ENCODE peak calls at places on chromosomes 2 and 18, in eight cellular contexts. One of them, this sample, is unnamed.
A peak's percentile ranks its signal among the peaks of the same experiment; 100 is the strongest.

GRCh38 chr18:53799134-53799533 is 425.3 kb downstream of the MBD2 start:
- DNase-seq in GM13977: no peak
- DNase-seq in HFF-Myc: peak; percentile 30
- DNase-seq in Calu3: no peak
- DNase-seq in lower leg skin: no peak
- DNase-seq in GM23338: no peak
- DNase-seq in mammary epithelial cell: peak; percentile 67
- DNase-seq in neural progenitor cell: no peak
- DNase-seq in this sample: no peak

GRCh38 chr2:182962641-182963040 is 75.6 kb downstream of the NCKAP1 start:
- DNase-seq in GM13977: no peak
- DNase-seq in HFF-Myc: no peak
- DNase-seq in Calu3: no peak
- DNase-seq in lower leg skin: no peak
- DNase-seq in GM23338: no peak
- DNase-seq in mammary epithelial cell: no peak
- DNase-seq in neural progenitor cell: no peak
- DNase-seq in this sample: no peak

GRCh38 chr2:47274054-47274779 is 119.1 kb upstream of the STPG4 start:
- DNase-seq in GM13977: no peak
- DNase-seq in HFF-Myc: no peak
- DNase-seq in Calu3: no peak
- DNase-seq in lower leg skin: peak; percentile 76
- DNase-seq in GM23338: no peak
- DNase-seq in mammary epithelial cell: no peak
- DNase-seq in neural progenitor cell: no peak
- DNase-seq in this sample: no peak

GRCh38 chr18:61554117-61554776 is 221.0 kb downstream of the CDH20 start:
- DNase-seq in GM13977: no peak
- DNase-seq in HFF-Myc: no peak
- DNase-seq in Calu3: no peak
- DNase-seq in lower leg skin: no peak
- DNase-seq in GM23338: peak; percentile 22
- DNase-seq in mammary epithelial cell: no peak
- DNase-seq in neural progenitor cell: no peak
- DNase-seq in this sample: no peak

GRCh38 chr2:64675860-64676259 is 22.1 kb upstream of the SERTAD2 start:
- DNase-seq in GM13977: no peak
- DNase-seq in HFF-Myc: no peak
- DNase-seq in Calu3: no peak
- DNase-seq in lower leg skin: no peak
- DNase-seq in GM23338: no peak
- DNase-seq in mammary epithelial cell: peak; percentile 80
- DNase-seq in neural progenitor cell: no peak
- DNase-seq in this sample: no peak

GRCh38 chr2:60885683-60886082 is 4.3 kb downstream of the REL start:
- DNase-seq in GM13977: no peak
- DNase-seq in HFF-Myc: no peak
- DNase-seq in Calu3: no peak
- DNase-seq in lower leg skin: no peak
- DNase-seq in GM23338: no peak
- DNase-seq in mammary epithelial cell: no peak
- DNase-seq in neural progenitor cell: no peak
- DNase-seq in this sample: no peak

GRCh38 chr2:195151711-195152110 is 505.3 kb upstream of the SLC39A10 start:
- DNase-seq in GM13977: no peak
- DNase-seq in HFF-Myc: no peak
- DNase-seq in Calu3: no peak
- DNase-seq in lower leg skin: no peak
- DNase-seq in GM23338: no peak
- DNase-seq in mammary epithelial cell: no peak
- DNase-seq in neural progenitor cell: no peak
- DNase-seq in this sample: no peak

GRCh38 chr2:101520246-101520645 is 45.3 kb upstream of the RFX8 start:
- DNase-seq in GM13977: no peak
- DNase-seq in HFF-Myc: no peak
- DNase-seq in Calu3: no peak
- DNase-seq in lower leg skin: no peak
- DNase-seq in GM23338: no peak
- DNase-seq in mammary epithelial cell: peak; percentile 86
- DNase-seq in neural progenitor cell: no peak
- DNase-seq in this sample: no peak

GRCh38 chr2:119438128-119438656 is 6.5 kb downstream of the TMEM37 start:
- DNase-seq in GM13977: no peak
- DNase-seq in HFF-Myc: no peak
- DNase-seq in Calu3: no peak
- DNase-seq in lower leg skin: peak; percentile 59
- DNase-seq in GM23338: no peak
- DNase-seq in mammary epithelial cell: no peak
- DNase-seq in neural progenitor cell: no peak
- DNase-seq in this sample: no peak

GRCh38 chr2:9665903-9666302 is 35.1 kb upstream of the YWHAQ start:
- DNase-seq in GM13977: no peak
- DNase-seq in HFF-Myc: no peak
- DNase-seq in Calu3: no peak
- DNase-seq in lower leg skin: no peak
- DNase-seq in GM23338: no peak
- DNase-seq in mammary epithelial cell: no peak
- DNase-seq in neural progenitor cell: no peak
- DNase-seq in this sample: no peak

GRCh38 chr2:233929352-233929843 is 12.2 kb downstream of the TRPM8 start:
- DNase-seq in GM13977: no peak
- DNase-seq in HFF-Myc: no peak
- DNase-seq in Calu3: peak; percentile 37
- DNase-seq in lower leg skin: no peak
- DNase-seq in GM23338: peak; percentile 57
- DNase-seq in mammary epithelial cell: no peak
- DNase-seq in neural progenitor cell: no peak
- DNase-seq in this sample: no peak

GRCh38 chr18:36503477-36503876 is 206.0 kb downstream of the FHOD3 start:
- DNase-seq in GM13977: no peak
- DNase-seq in HFF-Myc: no peak
- DNase-seq in Calu3: no peak
- DNase-seq in lower leg skin: no peak
- DNase-seq in GM23338: no peak
- DNase-seq in mammary epithelial cell: no peak
- DNase-seq in neural progenitor cell: no peak
- DNase-seq in this sample: no peak

GRCh38 chr18:36499938-36500337 is 202.4 kb downstream of the FHOD3 start:
- DNase-seq in GM13977: peak; percentile 57
- DNase-seq in HFF-Myc: no peak
- DNase-seq in Calu3: no peak
- DNase-seq in lower leg skin: no peak
- DNase-seq in GM23338: no peak
- DNase-seq in mammary epithelial cell: peak; percentile 18
- DNase-seq in neural progenitor cell: no peak
- DNase-seq in this sample: peak; percentile 25

GRCh38 chr18:36504928-36505327 is 207.4 kb downstream of the FHOD3 start:
- DNase-seq in GM13977: no peak
- DNase-seq in HFF-Myc: no peak
- DNase-seq in Calu3: no peak
- DNase-seq in lower leg skin: no peak
- DNase-seq in GM23338: no peak
- DNase-seq in mammary epithelial cell: peak; percentile 74
- DNase-seq in neural progenitor cell: no peak
- DNase-seq in this sample: no peak

GRCh38 chr18:36505701-36506100 is 208.2 kb downstream of the FHOD3 start:
- DNase-seq in GM13977: no peak
- DNase-seq in HFF-Myc: no peak
- DNase-seq in Calu3: no peak
- DNase-seq in lower leg skin: no peak
- DNase-seq in GM23338: no peak
- DNase-seq in mammary epithelial cell: no peak
- DNase-seq in neural progenitor cell: no peak
- DNase-seq in this sample: no peak

GRCh38 chr18:36501100-36501499 is 203.6 kb downstream of the FHOD3 start:
- DNase-seq in GM13977: no peak
- DNase-seq in HFF-Myc: no peak
- DNase-seq in Calu3: no peak
- DNase-seq in lower leg skin: no peak
- DNase-seq in GM23338: no peak
- DNase-seq in mammary epithelial cell: peak; percentile 60
- DNase-seq in neural progenitor cell: no peak
- DNase-seq in this sample: no peak
- TF ChIP-seq CTCF in GM13977: no peak
- TF ChIP-seq CTCF in HFF-Myc: no peak
- TF ChIP-seq CTCF in Calu3: no peak
- TF ChIP-seq CTCF in lower leg skin: no peak
- TF ChIP-seq CTCF in GM23338: no peak
- TF ChIP-seq CTCF in mammary epithelial cell: no peak
- TF ChIP-seq CTCF in neural progenitor cell: no peak
- TF ChIP-seq CTCF in this sample: no peak

GRCh38 chr2:85540131-85540587 is 1.2 kb downstream of the MAT2A start:
- DNase-seq in GM13977: no peak
- DNase-seq in HFF-Myc: no peak
- DNase-seq in Calu3: no peak
- DNase-seq in lower leg skin: no peak
- DNase-seq in GM23338: no peak
- DNase-seq in mammary epithelial cell: peak; percentile 28
- DNase-seq in neural progenitor cell: no peak
- DNase-seq in this sample: no peak

GRCh38 chr2:85539361-85540130 is 578 bp downstream of the MAT2A start:
- DNase-seq in GM13977: peak; percentile 69
- DNase-seq in HFF-Myc: no peak
- DNase-seq in Calu3: peak; percentile 69
- DNase-seq in lower leg skin: peak; percentile 94
- DNase-seq in GM23338: peak; percentile 61
- DNase-seq in mammary epithelial cell: peak; percentile 64
- DNase-seq in neural progenitor cell: no peak
- DNase-seq in this sample: peak; percentile 69

GRCh38 chr2:85538507-85539360 is at the start of gene MAT2A:
- DNase-seq in GM13977: peak; percentile 95
- DNase-seq in HFF-Myc: peak; percentile 77
- DNase-seq in Calu3: peak; percentile 98
- DNase-seq in lower leg skin: peak; percentile 99
- DNase-seq in GM23338: peak; percentile 96
- DNase-seq in mammary epithelial cell: peak; percentile 84
- DNase-seq in neural progenitor cell: peak; percentile 97
- DNase-seq in this sample: peak; percentile 95

GRCh38 chr2:85536479-85536878 is 2.5 kb upstream of the MAT2A start:
- DNase-seq in GM13977: no peak
- DNase-seq in HFF-Myc: peak; percentile 72
- DNase-seq in Calu3: no peak
- DNase-seq in lower leg skin: no peak
- DNase-seq in GM23338: no peak
- DNase-seq in mammary epithelial cell: peak; percentile 38
- DNase-seq in neural progenitor cell: no peak
- DNase-seq in this sample: no peak

DNA sequence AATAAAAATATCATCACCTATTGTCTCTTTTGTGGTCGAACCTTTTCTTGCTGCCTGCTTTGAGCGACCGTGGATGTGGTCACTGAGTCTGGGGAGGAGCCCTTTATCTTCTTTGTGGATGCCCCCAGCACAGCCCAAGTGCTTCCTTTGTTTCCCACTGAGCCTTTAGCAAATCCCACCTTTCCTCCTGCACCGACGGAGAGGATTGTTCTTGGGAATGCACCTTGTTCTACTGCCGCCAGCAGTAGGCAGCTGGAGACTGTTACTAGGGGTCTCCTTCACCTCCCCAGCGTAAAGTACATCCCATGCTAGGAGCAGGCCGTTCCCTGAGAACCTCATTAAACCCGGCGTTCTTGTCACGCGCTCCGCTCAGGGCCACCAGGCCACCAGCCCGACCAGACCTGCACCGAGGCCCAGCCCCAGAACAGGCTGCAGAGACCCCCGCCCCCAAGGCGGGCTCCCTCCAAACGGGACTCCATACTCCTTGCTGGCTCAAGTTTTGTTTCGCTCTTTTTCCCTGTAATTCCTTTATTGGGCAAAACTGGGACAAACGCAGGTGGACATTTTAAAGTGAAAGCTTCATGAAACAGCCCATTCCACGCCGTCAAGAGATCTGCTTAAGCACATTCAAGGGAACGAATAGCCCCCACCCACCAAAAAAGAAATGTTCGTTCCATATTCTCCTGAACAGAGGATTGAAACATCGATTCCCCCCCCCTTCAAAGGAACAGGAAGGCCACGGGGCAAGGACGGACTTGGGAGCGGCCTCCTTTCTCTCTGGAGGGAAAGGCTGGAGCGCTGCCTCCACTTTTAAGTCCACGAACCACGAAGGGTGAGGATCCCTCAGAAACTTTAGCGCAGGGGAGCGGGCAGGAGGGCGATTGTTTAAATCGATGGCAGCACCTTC is 1.1 kb upstream of the MAT2A start:
- DNase-seq in GM13977: peak; percentile 36
- DNase-seq in HFF-Myc: no peak
- DNase-seq in Calu3: peak; percentile 58
- DNase-seq in lower leg skin: peak; percentile 93
- DNase-seq in GM23338: peak; percentile 83
- DNase-seq in mammary epithelial cell: no peak
- DNase-seq in neural progenitor cell: peak; percentile 75
- DNase-seq in this sample: peak; percentile 29
- TF ChIP-seq CTCF in GM13977: peak; percentile 15
- TF ChIP-seq CTCF in HFF-Myc: no peak
- TF ChIP-seq CTCF in Calu3: no peak
- TF ChIP-seq CTCF in lower leg skin: no peak
- TF ChIP-seq CTCF in GM23338: peak; percentile 49
- TF ChIP-seq CTCF in mammary epithelial cell: peak; percentile 22
- TF ChIP-seq CTCF in neural progenitor cell: no peak
- TF ChIP-seq CTCF in this sample: no peak

GRCh38 chr2:66427219-66427768 is 7.6 kb upstream of the MEIS1 start:
- DNase-seq in GM13977: no peak
- DNase-seq in HFF-Myc: no peak
- DNase-seq in Calu3: no peak
- DNase-seq in lower leg skin: no peak
- DNase-seq in GM23338: peak; percentile 42
- DNase-seq in mammary epithelial cell: no peak
- DNase-seq in neural progenitor cell: peak; percentile 46
- DNase-seq in this sample: no peak

GRCh38 chr2:66418381-66418780 is 16.5 kb upstream of the MEIS1 start:
- DNase-seq in GM13977: no peak
- DNase-seq in HFF-Myc: no peak
- DNase-seq in Calu3: no peak
- DNase-seq in lower leg skin: no peak
- DNase-seq in GM23338: no peak
- DNase-seq in mammary epithelial cell: no peak
- DNase-seq in neural progenitor cell: no peak
- DNase-seq in this sample: no peak

GRCh38 chr2:66426250-66427064 is 8.5 kb upstream of the MEIS1 start:
- DNase-seq in GM13977: no peak
- DNase-seq in HFF-Myc: no peak
- DNase-seq in Calu3: no peak
- DNase-seq in lower leg skin: no peak
- DNase-seq in GM23338: peak; percentile 55
- DNase-seq in mammary epithelial cell: no peak
- DNase-seq in neural progenitor cell: peak; percentile 72
- DNase-seq in this sample: no peak

GRCh38 chr2:66421618-66422017 is 13.3 kb upstream of the MEIS1 start:
- DNase-seq in GM13977: no peak
- DNase-seq in HFF-Myc: no peak
- DNase-seq in Calu3: no peak
- DNase-seq in lower leg skin: no peak
- DNase-seq in GM23338: no peak
- DNase-seq in mammary epithelial cell: no peak
- DNase-seq in neural progenitor cell: no peak
- DNase-seq in this sample: no peak

GRCh38 chr2:66423391-66423790 is 11.5 kb upstream of the MEIS1 start:
- DNase-seq in GM13977: no peak
- DNase-seq in HFF-Myc: no peak
- DNase-seq in Calu3: no peak
- DNase-seq in lower leg skin: no peak
- DNase-seq in GM23338: no peak
- DNase-seq in mammary epithelial cell: no peak
- DNase-seq in neural progenitor cell: no peak
- DNase-seq in this sample: no peak
- TF ChIP-seq CTCF in GM13977: no peak
- TF ChIP-seq CTCF in HFF-Myc: no peak
- TF ChIP-seq CTCF in Calu3: no peak
- TF ChIP-seq CTCF in lower leg skin: no peak
- TF ChIP-seq CTCF in GM23338: no peak
- TF ChIP-seq CTCF in mammary epithelial cell: no peak
- TF ChIP-seq CTCF in neural progenitor cell: peak; percentile 6
- TF ChIP-seq CTCF in this sample: no peak

GRCh38 chr2:138000796-138001195 is 36.5 kb downstream of the HNMT start:
- DNase-seq in GM13977: no peak
- DNase-seq in HFF-Myc: no peak
- DNase-seq in Calu3: no peak
- DNase-seq in lower leg skin: no peak
- DNase-seq in GM23338: no peak
- DNase-seq in mammary epithelial cell: no peak
- DNase-seq in neural progenitor cell: no peak
- DNase-seq in this sample: no peak
- TF ChIP-seq CTCF in GM13977: no peak
- TF ChIP-seq CTCF in HFF-Myc: no peak
- TF ChIP-seq CTCF in Calu3: no peak
- TF ChIP-seq CTCF in lower leg skin: no peak
- TF ChIP-seq CTCF in GM23338: no peak
- TF ChIP-seq CTCF in mammary epithelial cell: no peak
- TF ChIP-seq CTCF in neural progenitor cell: no peak
- TF ChIP-seq CTCF in this sample: no peak

This sample was measured in GM10248.